ENCODE peak calls at places on chromosomes 4 and X, in ten cellular contexts. A is A549, R is right lobe of liver, Z is IMR-90, G is breast epithelium, N is Peyer's patch, C is suprapubic skin, I is HCT116, W is endothelial cell of umbilical vein, B is stomach. Y is an unnamed sample. For H3K4me1, the result is how much of the 10 kb centered on the place peaks cover.

GRCh38 chrX:107599371-107599970 is 28.8 kb upstream of the PRPS1 start:
- DNase-seq in A (no peak), R (no peak), Z (no peak), G (no peak), N (no peak), C (no peak), I (no peak), W (no peak), B (no peak), Y (no peak)

GRCh38 chr4:145619639-145619996 is 433 bp downstream of the MMAA start:
- DNase-seq in A (peak), R (peak), Z (peak), G (peak), N (peak), C (no peak), I (peak), W (no peak), B (peak), Y (peak)

GRCh38 chrX:155009994-155010472 is 12.5 kb downstream of the F8 start:
- DNase-seq in A (no peak), R (no peak), Z (no peak), G (no peak), N (no peak), C (no peak), I (no peak), W (peak), B (no peak), Y (no peak)

GRCh38 chr4:99845708-99846469 is 29.3 kb downstream of the DAPP1 start:
- DNase-seq in A (no peak), R (no peak), Z (no peak), G (no peak), N (no peak), C (no peak), I (no peak), W (no peak), B (no peak), Y (no peak)

GRCh38 chrX:133538148-133538547 is 122.9 kb upstream of the GPC4 start:
- DNase-seq in A (no peak), R (no peak), Z (no peak), G (no peak), N (no peak), C (no peak), I (no peak), W (no peak), B (no peak), Y (no peak)

GRCh38 chr4:155972098-155972497 is 18.4 kb upstream of the CTSO start:
- DNase-seq in A (no peak), R (no peak), Z (peak), G (no peak), N (no peak), C (no peak), I (peak), W (no peak), B (no peak), Y (no peak)

GRCh38 chrX:44872319-44872816 is 620 bp upstream of the KDM6A start:
- DNase-seq in A (peak), R (peak), Z (peak), G (peak), N (peak), C (peak), I (no peak), W (peak), B (peak), Y (peak)

GRCh38 chr4:184476660-184477059 is 2.3 kb upstream of the IRF2 start:
- DNase-seq in A (no peak), R (peak), Z (no peak), G (no peak), N (no peak), C (no peak), I (no peak), W (no peak), B (no peak), Y (no peak)

GRCh38 chr4:105061136-105061696 is 85.5 kb upstream of the TET2 start:
- DNase-seq in A (no peak), R (no peak), Z (peak), G (no peak), N (peak), C (no peak), I (peak), W (peak), B (no peak), Y (no peak)

GRCh38 chr4:67714248-67714583 is 13.3 kb upstream of the UBA6 start:
- DNase-seq in A (no peak), R (no peak), Z (no peak), G (no peak), N (no peak), C (no peak), I (no peak), W (no peak), B (no peak), Y (no peak)

GRCh38 chrX:115023139-115023538 is 5.7 kb upstream of the IL13RA2 start:
- DNase-seq in A (no peak), R (no peak), Z (peak), G (no peak), N (no peak), C (no peak), I (peak), W (peak), B (no peak), Y (no peak)

GRCh38 chr4:19580090-19580489 is 671.6 kb upstream of the SLIT2 start:
- DNase-seq in A (no peak), R (no peak), Z (peak), G (no peak), N (no peak), C (no peak), I (no peak), W (no peak), B (no peak), Y (no peak)

GRCh38 chrX:80806557-80806956 is 3.1 kb downstream of the BRWD3 start:
- DNase-seq in A (no peak), R (no peak), Z (no peak), G (no peak), N (no peak), C (no peak), I (no peak), W (no peak), B (no peak), Y (no peak)

GRCh38 chrX:110210417-110211139 is 107.3 kb downstream of the AMMECR1 start:
- DNase-seq in A (peak), R (no peak), Z (peak), G (no peak), N (no peak), C (no peak), I (peak), W (peak), B (no peak), Y (no peak)

GRCh38 chr4:89283226-89283974 is 24.2 kb downstream of the GPRIN3 start:
- DNase-seq in A (no peak), R (no peak), Z (no peak), G (no peak), N (peak), C (no peak), I (no peak), W (no peak), B (no peak), Y (no peak)

GRCh38 chr4:45831692-45832091 is 292.2 kb downstream of the GABRG1 start:
- DNase-seq in A (no peak), R (no peak), Z (no peak), G (no peak), N (no peak), C (no peak), I (no peak), W (no peak), B (no peak), Y (no peak)

GRCh38 chrX:44667771-44668170 is 125.1 kb upstream of the FUNDC1 start:
- DNase-seq in A (no peak), R (no peak), Z (peak), G (no peak), N (no peak), C (no peak), I (no peak), W (no peak), B (no peak), Y (no peak)

GRCh38 chr4:168119100-168119499 is 26.8 kb downstream of the ANXA10 start:
- DNase-seq in A (no peak), R (no peak), Z (no peak), G (no peak), N (no peak), C (no peak), I (no peak), W (peak), B (no peak), Y (no peak)

GRCh38 chr4:75630174-75630931 is at the start of gene CDKL2:
- DNase-seq in A (peak), R (peak), Z (no peak), G (peak), N (peak), C (peak), I (peak), W (peak), B (peak), Y (peak)

GRCh38 chr4:120454788-120455187 is 388.1 kb upstream of the MAD2L1 start:
- DNase-seq in A (no peak), R (no peak), Z (no peak), G (no peak), N (no peak), C (no peak), I (no peak), W (no peak), B (no peak), Y (no peak)

GRCh38 chr4:150072906-150073714 is 5.1 kb upstream of the DCLK2 start:
- DNase-seq in A (peak), R (no peak), Z (peak), G (no peak), N (no peak), C (no peak), I (no peak), W (peak), B (no peak), Y (no peak)

GRCh38 chr4:173478136-173478860 is 51.7 kb downstream of the HAND2 start:
- DNase-seq in A (no peak), R (no peak), Z (peak), G (no peak), N (no peak), C (no peak), I (no peak), W (no peak), B (no peak), Y (no peak)

GRCh38 chrX:41723305-41723704 is 676 bp upstream of the GPR82 start:
- DNase-seq in A (no peak), R (no peak), Z (peak), G (no peak), N (no peak), C (no peak), I (no peak), W (no peak), B (no peak), Y (no peak)

DNA sequence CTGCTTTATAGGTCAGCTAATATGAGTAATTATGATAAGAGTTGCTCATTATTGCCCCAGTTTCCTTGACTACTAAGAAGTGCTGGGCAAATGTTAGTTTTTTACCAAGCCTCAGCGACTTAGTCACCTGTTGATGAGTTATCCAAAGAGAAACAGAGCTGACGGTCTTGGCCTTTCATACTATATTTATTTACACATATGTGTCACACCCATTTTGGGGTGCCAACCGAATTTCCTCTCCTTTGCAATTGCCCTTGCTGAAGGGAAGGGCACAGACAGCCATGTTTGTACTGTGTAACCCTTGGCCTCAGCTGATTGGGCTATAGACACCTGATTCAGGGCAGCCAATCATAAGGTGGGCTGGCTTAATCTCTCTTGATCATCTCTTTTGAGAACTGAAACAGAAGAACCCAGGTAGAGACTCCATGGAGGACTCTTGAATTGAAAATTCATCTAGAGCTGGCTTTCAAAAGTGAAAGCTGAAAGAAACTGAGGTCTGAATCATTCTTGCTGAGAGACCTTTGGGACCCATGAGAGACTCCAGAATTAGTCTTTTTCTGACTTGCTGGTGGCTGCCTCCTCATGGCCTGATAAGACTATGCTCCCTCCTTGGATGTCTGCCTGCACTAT is 111.7 kb upstream of the RPS6KA3 start:
- DNase-seq in A (peak), R (no peak), Z (peak), G (no peak), N (no peak), C (no peak), I (no peak), W (no peak), B (no peak), Y (no peak)
- H3K4me1 ChIP-seq in A (half or more), R (under half), Z (under half), G (under half), N (under half), C (under half), I (under half), W (under half), B (under half), Y (under half)

GRCh38 chrX:102714994-102715393 is 2.7 kb downstream of the GPRASP2 start:
- DNase-seq in A (no peak), R (no peak), Z (no peak), G (no peak), N (no peak), C (no peak), I (no peak), W (no peak), B (no peak), Y (no peak)

GRCh38 chrX:102723456-102723855 is 2.9 kb downstream of the GPRASP3 start:
- DNase-seq in A (no peak), R (no peak), Z (no peak), G (no peak), N (no peak), C (no peak), I (no peak), W (no peak), B (no peak), Y (no peak)

GRCh38 chrX:102715967-102716366 is 3.7 kb downstream of the GPRASP2 start:
- DNase-seq in A (no peak), R (no peak), Z (no peak), G (no peak), N (no peak), C (no peak), I (no peak), W (no peak), B (no peak), Y (no peak)

GRCh38 chrX:102720237-102721168 is at the start of gene GPRASP3:
- DNase-seq in A (peak), R (peak), Z (peak), G (peak), N (peak), C (peak), I (no peak), W (peak), B (peak), Y (peak)
- TF ChIP-seq POLR2A in A (peak), R (no peak), Z (no peak), G (no peak), N (peak), C (no peak), I (no peak), W (peak), B (no peak), Y (no peak)

GRCh38 chr4:114103908-114104307 is 124.5 kb upstream of the ARSJ start:
- DNase-seq in A (no peak), R (no peak), Z (no peak), G (no peak), N (no peak), C (no peak), I (no peak), W (no peak), B (no peak), Y (no peak)

GRCh38 chr4:114109776-114110175 is 130.3 kb upstream of the ARSJ start:
- DNase-seq in A (no peak), R (no peak), Z (no peak), G (no peak), N (no peak), C (no peak), I (no peak), W (no peak), B (no peak), Y (no peak)

GRCh38 chr4:114108869-114109268 is 129.4 kb upstream of the ARSJ start:
- DNase-seq in A (no peak), R (no peak), Z (peak), G (no peak), N (no peak), C (no peak), I (peak), W (peak), B (no peak), Y (no peak)
- TF ChIP-seq CTCF in A (no peak), R (no peak), Z (no peak), G (no peak), N (no peak), C (no peak), I (peak), W (no peak), B (no peak), Y (no peak)

DNA sequence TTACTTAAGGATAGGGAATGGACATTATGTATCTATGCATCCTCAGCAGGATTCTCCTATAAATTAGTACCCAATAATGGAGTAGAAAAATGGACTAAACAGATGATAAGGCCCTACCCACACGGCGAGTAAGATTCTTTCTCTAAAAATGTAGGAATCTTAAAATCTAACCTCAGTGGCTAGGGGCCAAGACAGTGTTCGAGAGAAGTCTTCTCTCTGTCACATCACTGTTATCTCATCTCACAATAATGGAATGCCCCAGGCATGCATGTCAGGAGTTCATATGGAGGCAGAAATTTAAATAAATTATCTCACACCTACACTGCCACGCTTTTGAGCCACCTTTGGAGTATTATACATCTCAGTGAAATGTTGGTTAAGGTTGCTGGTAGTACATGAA is 132.9 kb downstream of the LDB2 start:
- DNase-seq in A (no peak), R (no peak), Z (no peak), G (no peak), N (no peak), C (no peak), I (no peak), W (no peak), B (no peak), Y (no peak)
- H3K4me1 ChIP-seq in A (under half), R (under half), Z (under half), G (under half), N (under half), C (under half), I (under half), W (under half), B (under half), Y (under half)

DNA sequence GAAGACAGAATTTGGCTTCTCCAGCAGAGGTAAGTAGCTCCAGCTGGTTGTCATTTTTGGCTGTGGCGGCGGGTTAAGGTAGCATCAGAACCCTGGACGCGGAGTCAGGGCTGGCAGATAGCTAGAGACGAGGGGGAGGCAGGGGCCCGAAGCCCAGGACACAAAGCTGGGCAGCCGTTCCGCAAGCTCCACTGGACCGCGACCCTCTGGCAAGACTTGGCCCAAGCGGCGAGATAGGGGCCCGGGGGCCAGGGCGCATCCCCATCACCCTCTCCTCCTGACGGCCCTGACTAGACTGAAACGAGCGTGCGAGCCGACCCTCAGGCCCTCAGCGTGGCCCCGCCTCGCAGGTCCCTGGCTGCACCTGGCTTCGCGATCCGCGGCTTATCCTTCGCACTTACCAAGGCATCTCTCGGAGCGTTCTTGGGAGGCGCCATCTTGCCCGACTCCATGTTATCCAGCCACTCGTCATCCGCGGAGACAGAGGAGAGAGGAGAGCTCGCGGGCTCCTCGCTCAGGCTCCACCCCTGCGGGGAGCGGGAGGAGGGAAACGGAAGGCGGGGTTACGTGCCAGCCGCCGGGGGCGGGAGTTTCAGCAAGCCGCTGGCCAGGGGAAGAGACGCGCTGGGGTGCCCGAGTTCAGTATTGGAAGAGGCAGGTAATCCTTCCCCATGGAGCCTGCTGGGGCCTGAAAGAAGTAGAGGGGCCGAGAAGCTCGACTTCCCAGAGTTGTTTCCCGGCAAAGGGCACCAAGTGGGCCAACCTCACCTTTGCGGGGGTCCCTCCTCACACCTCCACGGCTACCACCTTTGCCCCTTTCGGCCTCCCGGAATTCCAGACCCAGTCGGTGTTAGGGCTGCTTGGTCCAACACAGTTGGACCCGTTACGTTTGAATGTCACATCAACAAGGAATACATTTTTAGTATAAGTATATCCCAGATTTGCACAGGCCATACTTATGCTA is at the start of gene TAF9B:
- DNase-seq in A (peak), R (peak), Z (peak), G (peak), N (peak), C (peak), I (peak), W (peak), B (peak), Y (peak)
- TF ChIP-seq POLR2A in A (peak), R (peak), Z (no peak), G (no peak), N (no peak), C (no peak), I (no peak), W (peak), B (no peak), Y (no peak)

GRCh38 chrX:78119521-78120227 is 15.6 kb downstream of the PGK1 start:
- DNase-seq in A (no peak), R (no peak), Z (no peak), G (no peak), N (no peak), C (no peak), I (no peak), W (peak), B (no peak), Y (no peak)
- TF ChIP-seq CTCF in A (peak), R (peak), Z (no peak), G (no peak), N (no peak), C (no peak), I (peak), W (no peak), B (no peak), Y (no peak)

Y was measured in testis.